ENCODE peak calls at places on chromosome 14, in nine cellular contexts. One of them, this sample, is unnamed.

GRCh38 chr14:101914083-101914482 is 50.3 kb upstream of the DYNC1H1 start:
- DNase-seq in B cell: no peak
- DNase-seq in type B pancreatic cell: no peak
- DNase-seq in kidney epithelial cell: no peak
- DNase-seq in foreskin keratinocyte: no peak
- DNase-seq in cardiac fibroblast: no peak
- DNase-seq in tibial artery: no peak
- DNase-seq in AG09309: no peak
- DNase-seq in fibroblast of lung: no peak
- DNase-seq in this sample: peak

GRCh38 chr14:68043752-68044151 is 224.2 kb downstream of the RAD51B start:
- DNase-seq in fibroblast of lung: no peak
- DNase-seq in tibial artery: no peak
- DNase-seq in kidney epithelial cell: no peak
- DNase-seq in AG09309: no peak
- DNase-seq in type B pancreatic cell: no peak
- DNase-seq in foreskin keratinocyte: peak
- DNase-seq in cardiac fibroblast: no peak
- DNase-seq in B cell: no peak
- DNase-seq in this sample: no peak

GRCh38 chr14:71438684-71439083 is 493.5 kb upstream of the RGS6 start:
- DNase-seq in foreskin keratinocyte: no peak
- DNase-seq in B cell: no peak
- DNase-seq in type B pancreatic cell: no peak
- DNase-seq in kidney epithelial cell: no peak
- DNase-seq in AG09309: no peak
- DNase-seq in tibial artery: no peak
- DNase-seq in fibroblast of lung: peak
- DNase-seq in cardiac fibroblast: peak
- DNase-seq in this sample: no peak

GRCh38 chr14:37807722-37808121 is 212.3 kb downstream of the TTC6 start:
- DNase-seq in AG09309: no peak
- DNase-seq in cardiac fibroblast: no peak
- DNase-seq in foreskin keratinocyte: no peak
- DNase-seq in kidney epithelial cell: no peak
- DNase-seq in type B pancreatic cell: no peak
- DNase-seq in tibial artery: no peak
- DNase-seq in B cell: no peak
- DNase-seq in fibroblast of lung: no peak
- DNase-seq in this sample: no peak

GRCh38 chr14:71620401-71620800 is 311.8 kb upstream of the RGS6 start:
- DNase-seq in foreskin keratinocyte: peak
- DNase-seq in type B pancreatic cell: no peak
- DNase-seq in AG09309: no peak
- DNase-seq in B cell: no peak
- DNase-seq in kidney epithelial cell: peak
- DNase-seq in tibial artery: no peak
- DNase-seq in cardiac fibroblast: peak
- DNase-seq in fibroblast of lung: no peak
- DNase-seq in this sample: no peak

GRCh38 chr14:102035914-102036313 is 50.9 kb downstream of the HSP90AA1 start:
- DNase-seq in foreskin keratinocyte: no peak
- DNase-seq in kidney epithelial cell: no peak
- DNase-seq in AG09309: no peak
- DNase-seq in tibial artery: no peak
- DNase-seq in type B pancreatic cell: no peak
- DNase-seq in fibroblast of lung: no peak
- DNase-seq in cardiac fibroblast: no peak
- DNase-seq in B cell: no peak
- DNase-seq in this sample: no peak

GRCh38 chr14:53927171-53927570 is 29.5 kb downstream of the BMP4 start:
- DNase-seq in AG09309: no peak
- DNase-seq in kidney epithelial cell: no peak
- DNase-seq in B cell: no peak
- DNase-seq in foreskin keratinocyte: no peak
- DNase-seq in fibroblast of lung: peak
- DNase-seq in type B pancreatic cell: no peak
- DNase-seq in cardiac fibroblast: peak
- DNase-seq in tibial artery: no peak
- DNase-seq in this sample: no peak

GRCh38 chr14:75604979-75605825 is 26.8 kb downstream of the FLVCR2 start:
- DNase-seq in fibroblast of lung: peak
- DNase-seq in tibial artery: peak
- DNase-seq in cardiac fibroblast: peak
- DNase-seq in foreskin keratinocyte: no peak
- DNase-seq in AG09309: no peak
- DNase-seq in B cell: no peak
- DNase-seq in type B pancreatic cell: no peak
- DNase-seq in kidney epithelial cell: peak
- DNase-seq in this sample: no peak

GRCh38 chr14:98323850-98324249 is 948.1 kb downstream of the BCL11B start:
- DNase-seq in kidney epithelial cell: no peak
- DNase-seq in tibial artery: no peak
- DNase-seq in fibroblast of lung: no peak
- DNase-seq in B cell: no peak
- DNase-seq in foreskin keratinocyte: no peak
- DNase-seq in AG09309: no peak
- DNase-seq in type B pancreatic cell: no peak
- DNase-seq in cardiac fibroblast: no peak
- DNase-seq in this sample: no peak

DNA sequence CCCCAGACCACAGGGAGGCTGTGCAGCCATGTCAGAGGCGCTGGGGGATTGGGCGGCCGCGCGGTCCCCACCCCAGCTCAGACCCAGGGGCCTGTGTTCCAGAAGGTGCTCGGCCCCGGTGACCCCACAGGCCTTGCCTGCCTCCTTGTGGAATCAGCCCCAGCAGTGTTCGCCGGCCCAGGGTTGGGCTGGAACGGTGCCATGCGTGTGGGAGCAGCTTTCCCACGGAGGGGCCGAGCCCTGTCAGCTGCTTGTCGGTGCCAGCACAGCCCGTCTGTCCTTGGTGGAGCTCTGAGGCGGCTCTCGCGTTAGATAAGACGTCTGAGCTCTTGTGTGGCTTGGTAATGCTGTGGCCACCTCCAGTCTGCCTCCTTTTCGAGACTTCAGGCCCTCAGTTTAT is 8.5 kb downstream of the ZFYVE21 start:
- DNase-seq in AG09309: no peak
- DNase-seq in fibroblast of lung: peak
- DNase-seq in type B pancreatic cell: no peak
- DNase-seq in kidney epithelial cell: no peak
- DNase-seq in B cell: no peak
- DNase-seq in cardiac fibroblast: peak
- DNase-seq in foreskin keratinocyte: no peak
- DNase-seq in tibial artery: peak
- DNase-seq in this sample: no peak
- TF ChIP-seq CTCF in AG09309: no peak
- TF ChIP-seq CTCF in fibroblast of lung: no peak
- TF ChIP-seq CTCF in type B pancreatic cell: no peak
- TF ChIP-seq CTCF in kidney epithelial cell: no peak
- TF ChIP-seq CTCF in B cell: no peak
- TF ChIP-seq CTCF in cardiac fibroblast: no peak
- TF ChIP-seq CTCF in foreskin keratinocyte: peak
- TF ChIP-seq CTCF in tibial artery: peak
- TF ChIP-seq CTCF in this sample: no peak

GRCh38 chr14:45680531-45680930 is 427.5 kb upstream of the MIS18BP1 start:
- DNase-seq in kidney epithelial cell: no peak
- DNase-seq in AG09309: no peak
- DNase-seq in B cell: no peak
- DNase-seq in cardiac fibroblast: no peak
- DNase-seq in foreskin keratinocyte: no peak
- DNase-seq in tibial artery: no peak
- DNase-seq in fibroblast of lung: no peak
- DNase-seq in type B pancreatic cell: no peak
- DNase-seq in this sample: no peak

GRCh38 chr14:45679852-45680251 is 426.9 kb upstream of the MIS18BP1 start:
- DNase-seq in type B pancreatic cell: no peak
- DNase-seq in foreskin keratinocyte: peak
- DNase-seq in kidney epithelial cell: peak
- DNase-seq in fibroblast of lung: peak
- DNase-seq in AG09309: peak
- DNase-seq in tibial artery: no peak
- DNase-seq in cardiac fibroblast: peak
- DNase-seq in B cell: no peak
- DNase-seq in this sample: no peak

GRCh38 chr14:45673420-45673819 is 420.4 kb upstream of the MIS18BP1 start:
- DNase-seq in kidney epithelial cell: no peak
- DNase-seq in cardiac fibroblast: no peak
- DNase-seq in fibroblast of lung: no peak
- DNase-seq in AG09309: no peak
- DNase-seq in B cell: no peak
- DNase-seq in foreskin keratinocyte: no peak
- DNase-seq in tibial artery: no peak
- DNase-seq in type B pancreatic cell: no peak
- DNase-seq in this sample: no peak

GRCh38 chr14:45678163-45678562 is 425.2 kb upstream of the MIS18BP1 start:
- DNase-seq in tibial artery: no peak
- DNase-seq in type B pancreatic cell: no peak
- DNase-seq in kidney epithelial cell: no peak
- DNase-seq in fibroblast of lung: no peak
- DNase-seq in cardiac fibroblast: no peak
- DNase-seq in B cell: no peak
- DNase-seq in AG09309: no peak
- DNase-seq in foreskin keratinocyte: no peak
- DNase-seq in this sample: no peak
- TF ChIP-seq CTCF in tibial artery: no peak
- TF ChIP-seq CTCF in type B pancreatic cell: no peak
- TF ChIP-seq CTCF in kidney epithelial cell: no peak
- TF ChIP-seq CTCF in fibroblast of lung: no peak
- TF ChIP-seq CTCF in cardiac fibroblast: no peak
- TF ChIP-seq CTCF in B cell: no peak
- TF ChIP-seq CTCF in AG09309: peak
- TF ChIP-seq CTCF in foreskin keratinocyte: peak
- TF ChIP-seq CTCF in this sample: no peak

GRCh38 chr14:99575043-99576023 is 28.7 kb downstream of the CCDC85C start:
- DNase-seq in cardiac fibroblast: no peak
- DNase-seq in foreskin keratinocyte: peak
- DNase-seq in kidney epithelial cell: peak
- DNase-seq in type B pancreatic cell: no peak
- DNase-seq in B cell: no peak
- DNase-seq in fibroblast of lung: no peak
- DNase-seq in AG09309: no peak
- DNase-seq in tibial artery: no peak
- DNase-seq in this sample: no peak
- TF ChIP-seq CTCF in cardiac fibroblast: no peak
- TF ChIP-seq CTCF in foreskin keratinocyte: peak
- TF ChIP-seq CTCF in kidney epithelial cell: peak
- TF ChIP-seq CTCF in type B pancreatic cell: peak
- TF ChIP-seq CTCF in B cell: no peak
- TF ChIP-seq CTCF in fibroblast of lung: peak
- TF ChIP-seq CTCF in AG09309: peak
- TF ChIP-seq CTCF in tibial artery: no peak
- TF ChIP-seq CTCF in this sample: no peak

GRCh38 chr14:58133739-58134138 is 18.3 kb downstream of the ARMH4 start:
- DNase-seq in type B pancreatic cell: no peak
- DNase-seq in fibroblast of lung: peak
- DNase-seq in B cell: no peak
- DNase-seq in cardiac fibroblast: peak
- DNase-seq in kidney epithelial cell: no peak
- DNase-seq in AG09309: no peak
- DNase-seq in foreskin keratinocyte: peak
- DNase-seq in tibial artery: no peak
- DNase-seq in this sample: no peak

GRCh38 chr14:58128416-58128815 is 23.6 kb downstream of the ARMH4 start:
- DNase-seq in AG09309: no peak
- DNase-seq in kidney epithelial cell: no peak
- DNase-seq in type B pancreatic cell: no peak
- DNase-seq in cardiac fibroblast: no peak
- DNase-seq in foreskin keratinocyte: no peak
- DNase-seq in tibial artery: no peak
- DNase-seq in fibroblast of lung: no peak
- DNase-seq in B cell: no peak
- DNase-seq in this sample: no peak

GRCh38 chr14:58129208-58129607 is 22.8 kb downstream of the ARMH4 start:
- DNase-seq in type B pancreatic cell: no peak
- DNase-seq in fibroblast of lung: no peak
- DNase-seq in tibial artery: no peak
- DNase-seq in foreskin keratinocyte: no peak
- DNase-seq in B cell: no peak
- DNase-seq in cardiac fibroblast: no peak
- DNase-seq in AG09309: no peak
- DNase-seq in kidney epithelial cell: no peak
- DNase-seq in this sample: no peak

GRCh38 chr14:58130121-58130782 is 21.8 kb downstream of the ARMH4 start:
- DNase-seq in tibial artery: no peak
- DNase-seq in kidney epithelial cell: no peak
- DNase-seq in AG09309: no peak
- DNase-seq in foreskin keratinocyte: no peak
- DNase-seq in cardiac fibroblast: no peak
- DNase-seq in fibroblast of lung: no peak
- DNase-seq in type B pancreatic cell: no peak
- DNase-seq in B cell: no peak
- DNase-seq in this sample: no peak

DNA sequence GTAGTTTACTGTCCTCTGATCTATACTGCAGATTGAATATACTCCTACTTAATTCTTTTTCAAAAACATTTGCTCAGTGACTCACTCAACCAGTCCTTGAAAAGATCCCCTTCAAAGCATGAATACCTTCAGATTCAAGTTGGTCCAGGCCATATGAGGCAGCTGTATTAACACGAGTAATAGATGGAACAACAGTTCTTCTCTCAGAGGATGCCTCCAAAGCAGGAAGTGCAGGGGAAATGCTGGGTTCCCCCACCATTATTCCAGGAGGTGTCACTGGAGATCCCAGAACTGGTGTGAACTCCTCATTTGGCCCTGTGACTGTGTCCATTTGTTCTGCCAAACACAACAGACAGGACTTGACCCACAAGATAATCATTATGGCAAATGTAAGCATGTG is 20.6 kb downstream of the ARMH4 start:
- DNase-seq in B cell: no peak
- DNase-seq in kidney epithelial cell: no peak
- DNase-seq in cardiac fibroblast: peak
- DNase-seq in type B pancreatic cell: no peak
- DNase-seq in tibial artery: no peak
- DNase-seq in foreskin keratinocyte: peak
- DNase-seq in fibroblast of lung: no peak
- DNase-seq in AG09309: no peak
- DNase-seq in this sample: no peak
- TF ChIP-seq CTCF in B cell: no peak
- TF ChIP-seq CTCF in kidney epithelial cell: no peak
- TF ChIP-seq CTCF in cardiac fibroblast: no peak
- TF ChIP-seq CTCF in type B pancreatic cell: no peak
- TF ChIP-seq CTCF in tibial artery: no peak
- TF ChIP-seq CTCF in foreskin keratinocyte: peak
- TF ChIP-seq CTCF in fibroblast of lung: no peak
- TF ChIP-seq CTCF in AG09309: peak
- TF ChIP-seq CTCF in this sample: no peak

This sample was measured in glutamatergic neuron.